ENCODE peak calls at places on chromosome 13, in six cellular contexts. K is left colon, N is cardiac muscle cell, X is M059J, U is heart right ventricle, H is endothelial cell. V is an unnamed sample.

GRCh38 chr13:32409561-32410440 is 18.1 kb downstream of the N4BP2L1 start:
- DNase-seq in K (no peak), N (peak; percentile 46), X (peak; percentile 48), U (peak; percentile 44), H (peak; percentile 34), V (no peak)

GRCh38 chr13:108877300-108877699 is 247.9 kb downstream of the MYO16 start:
- DNase-seq in K (no peak), N (peak; percentile 20), X (no peak), U (no peak), H (no peak), V (no peak)

GRCh38 chr13:57624565-57625435 is 6.7 kb upstream of the PCDH17 start:
- DNase-seq in K (peak; percentile 5), N (peak; percentile 87), X (peak; percentile 50), U (peak; percentile 51), H (peak; percentile 63), V (peak; percentile 34)

GRCh38 chr13:86324191-86324590 is 525.0 kb upstream of the SLITRK6 start:
- DNase-seq in K (no peak), N (no peak), X (no peak), U (no peak), H (no peak), V (no peak)

GRCh38 chr13:33730147-33730546 is 87.8 kb upstream of the RFC3 start:
- DNase-seq in K (no peak), N (no peak), X (no peak), U (no peak), H (no peak), V (no peak)

GRCh38 chr13:70391678-70392077 is 283.4 kb upstream of the KLHL1 start:
- DNase-seq in K (peak; percentile 52), N (peak; percentile 22), X (no peak), U (no peak), H (no peak), V (no peak)

GRCh38 chr13:30224732-30225131 is 82.6 kb downstream of the KATNAL1 start:
- DNase-seq in K (no peak), N (no peak), X (peak; percentile 72), U (no peak), H (no peak), V (no peak)

GRCh38 chr13:68748038-68748437 is 1359.6 kb upstream of the ATXN8OS start:
- DNase-seq in K (no peak), N (no peak), X (no peak), U (no peak), H (no peak), V (no peak)

GRCh38 chr13:106036870-106037269 is 498.6 kb downstream of the EFNB2 start:
- DNase-seq in K (peak; percentile 27), N (peak; percentile 12), X (peak; percentile 49), U (no peak), H (no peak), V (no peak)

GRCh38 chr13:54934121-54934520 is 1905.5 kb downstream of the OLFM4 start:
- DNase-seq in K (no peak), N (no peak), X (no peak), U (no peak), H (no peak), V (no peak)

GRCh38 chr13:41130356-41130755 is 2.2 kb downstream of the KBTBD6 start:
- DNase-seq in K (no peak), N (no peak), X (no peak), U (no peak), H (no peak), V (no peak)

GRCh38 chr13:98557934-98558630 is 18.8 kb downstream of the STK24 start:
- DNase-seq in K (no peak), N (no peak), X (peak; percentile 30), U (no peak), H (no peak), V (no peak)

GRCh38 chr13:112579310-112579843 is 8.6 kb downstream of the TUBGCP3 start:
- DNase-seq in K (no peak), N (no peak), X (no peak), U (no peak), H (no peak), V (no peak)

GRCh38 chr13:100658363-100658762 is 16.2 kb downstream of the TMTC4 start:
- DNase-seq in K (no peak), N (no peak), X (no peak), U (no peak), H (no peak), V (no peak)

GRCh38 chr13:32086791-32087441 is 55.3 kb downstream of the FRY start:
- DNase-seq in K (no peak), N (no peak), X (no peak), U (no peak), H (no peak), V (no peak)

GRCh38 chr13:89457977-89458376 is 1786.8 kb downstream of the SLITRK5 start:
- DNase-seq in K (no peak), N (peak; percentile 6), X (peak; percentile 26), U (no peak), H (no peak), V (no peak)